ENCODE peak calls at places on chromosomes 7 and 10, in five cellular contexts. Y, I, G, M and A are unnamed samples.

GRCh38 chr10:89633484-89633883 is 11.6 kb downstream of the PANK1 start:
- DNase-seq in Y (no peak), I (no peak), G (no peak), M (no peak), A (no peak)

GRCh38 chr7:15686209-15686956 is at the start of gene MEOX2:
- DNase-seq in Y (peak), I (no peak), G (no peak), M (no peak), A (no peak)

GRCh38 chr10:7409732-7410168 is 1.1 kb downstream of the SFMBT2 start:
- DNase-seq in Y (peak), I (peak), G (no peak), M (no peak), A (no peak)

GRCh38 chr10:69492091-69492745 is 41.0 kb downstream of the TSPAN15 start:
- DNase-seq in Y (no peak), I (no peak), G (peak), M (no peak), A (peak)

GRCh38 chr7:68629-69028 is 123.7 kb upstream of the FAM20C start:
- DNase-seq in Y (no peak), I (no peak), G (no peak), M (no peak), A (no peak)

GRCh38 chr7:129845972-129846327 is 106.8 kb downstream of the UBE2H start:
- DNase-seq in Y (no peak), I (no peak), G (no peak), M (no peak), A (no peak)

GRCh38 chr10:108787932-108788331 is 1135.4 kb downstream of the XPNPEP1 start:
- DNase-seq in Y (no peak), I (no peak), G (no peak), M (no peak), A (no peak)

GRCh38 chr10:3525832-3526449 is 259.1 kb downstream of the KLF6 start:
- DNase-seq in Y (peak), I (peak), G (no peak), M (no peak), A (no peak)

GRCh38 chr7:116583653-116584052 is 58.8 kb downstream of the CAV1 start:
- DNase-seq in Y (no peak), I (no peak), G (no peak), M (no peak), A (no peak)

GRCh38 chr10:104065748-104066147 is 19.9 kb downstream of the COL17A1 start:
- DNase-seq in Y (no peak), I (no peak), G (no peak), M (no peak), A (no peak)

GRCh38 chr10:49109669-49110335 is 5.5 kb downstream of the VSTM4 start:
- DNase-seq in Y (peak), I (no peak), G (no peak), M (no peak), A (peak)

GRCh38 chr7:2040201-2040892 is 192.4 kb downstream of the MAD1L1 start:
- DNase-seq in Y (no peak), I (no peak), G (no peak), M (no peak), A (no peak)

GRCh38 chr7:155223021-155223420 is 74.7 kb upstream of the INSIG1 start:
- DNase-seq in Y (no peak), I (no peak), G (no peak), M (no peak), A (no peak)

GRCh38 chr10:19993714-19994343 is 177.6 kb downstream of the PLXDC2 start:
- DNase-seq in Y (no peak), I (no peak), G (no peak), M (no peak), A (no peak)

GRCh38 chr7:153640586-153640985 is 411.6 kb upstream of the DPP6 start:
- DNase-seq in Y (no peak), I (no peak), G (no peak), M (no peak), A (no peak)

GRCh38 chr7:137084607-137085380 is 216.3 kb downstream of the CHRM2 start:
- DNase-seq in Y (no peak), I (no peak), G (no peak), M (no peak), A (no peak)

GRCh38 chr10:127910464-127910770 is 3.5 kb downstream of the PTPRE start:
- DNase-seq in Y (no peak), I (no peak), G (no peak), M (no peak), A (no peak)

GRCh38 chr7:152544481-152544927 is 108.7 kb upstream of the KMT2C start:
- DNase-seq in Y (no peak), I (no peak), G (no peak), M (peak), A (peak)

GRCh38 chr10:5764422-5765297 is 48.6 kb downstream of the GDI2 start:
- DNase-seq in Y (no peak), I (no peak), G (no peak), M (no peak), A (no peak)

GRCh38 chr7:1020849-1021251 is 23.5 kb upstream of the GPR146 start:
- DNase-seq in Y (no peak), I (no peak), G (no peak), M (no peak), A (no peak)

GRCh38 chr7:119761776-119762175 is 511.2 kb upstream of the KCND2 start:
- DNase-seq in Y (no peak), I (no peak), G (no peak), M (no peak), A (peak)

GRCh38 chr7:76155938-76156337 is 45.8 kb upstream of the SRRM3 start:
- DNase-seq in Y (no peak), I (no peak), G (no peak), M (no peak), A (no peak)

GRCh38 chr10:49396666-49396999 is 744 bp upstream of the DRGX start:
- DNase-seq in Y (no peak), I (no peak), G (no peak), M (no peak), A (no peak)

GRCh38 chr7:66178258-66178657 is 26.9 kb upstream of the TPST1 start:
- DNase-seq in Y (no peak), I (no peak), G (no peak), M (no peak), A (no peak)

GRCh38 chr10:24451325-24451820 is 242.4 kb downstream of the KIAA1217 start:
- DNase-seq in Y (no peak), I (no peak), G (no peak), M (no peak), A (no peak)